ENCODE peak calls at places on chromosomes 6 and 20, in nine cellular contexts. C is left lung; Z is neural progenitor cell; D is kidney; Y is CD4-positive, CD25-positive, alpha-beta regulatory T cell; J is GM23248; N is CD4-positive, alpha-beta T cell; A is HAP-1; H is IMR-90. R is an unnamed sample.

GRCh38 chr6:165663736-165664552 is 903 bp upstream of the PDE10A start:
- DNase-seq in C (no peak), Z (peak; percentile 68), D (no peak), Y (peak; percentile 1), J (peak; percentile 16), N (no peak), A (peak; percentile 49), H (no peak), R (no peak)

GRCh38 chr6:166257911-166258318 is 50.3 kb downstream of the PRR18 start:
- DNase-seq in C (no peak), Z (no peak), D (no peak), Y (peak; percentile 78), J (no peak), N (no peak), A (no peak), H (no peak), R (no peak)

GRCh38 chr6:16276991-16277981 is 38.9 kb downstream of the GMPR start:
- DNase-seq in C (peak; percentile 80), Z (peak; percentile 84), D (no peak), Y (peak; percentile 29), J (peak; percentile 96), N (no peak), A (peak; percentile 87), H (peak; percentile 93), R (no peak)

GRCh38 chr6:20746805-20747204 is 212.5 kb downstream of the CDKAL1 start:
- DNase-seq in C (no peak), Z (no peak), D (no peak), Y (no peak), J (no peak), N (no peak), A (no peak), H (no peak), R (no peak)

GRCh38 chr20:57205625-57206219 is 60.7 kb downstream of the BMP7 start:
- DNase-seq in C (no peak), Z (no peak), D (no peak), Y (no peak), J (peak; percentile 97), N (no peak), A (no peak), H (peak; percentile 77), R (no peak)

GRCh38 chr6:21731411-21732031 is 138.0 kb downstream of the SOX4 start:
- DNase-seq in C (peak; percentile 57), Z (no peak), D (no peak), Y (no peak), J (peak; percentile 51), N (no peak), A (no peak), H (peak; percentile 61), R (no peak)

GRCh38 chr6:6582111-6582510 is 6.4 kb upstream of the LY86 start:
- DNase-seq in C (no peak), Z (no peak), D (no peak), Y (no peak), J (no peak), N (no peak), A (no peak), H (no peak), R (no peak)

GRCh38 chr20:12414446-12415274 is 497.0 kb downstream of the BTBD3 start:
- DNase-seq in C (no peak), Z (no peak), D (no peak), Y (no peak), J (no peak), N (no peak), A (no peak), H (no peak), R (no peak)

GRCh38 chr20:17613328-17614175 is 43.7 kb downstream of the DSTN start:
- DNase-seq in C (no peak), Z (no peak), D (peak; percentile 76), Y (no peak), J (no peak), N (no peak), A (peak; percentile 7), H (no peak), R (no peak)

GRCh38 chr20:20130399-20130798 is 78.1 kb downstream of the CFAP61 start:
- DNase-seq in C (no peak), Z (peak; percentile 58), D (no peak), Y (no peak), J (peak; percentile 13), N (no peak), A (no peak), H (no peak), R (no peak)
- H3K9me3 ChIP-seq in C (peaks cover 18% of the 10 kb centered on the region), Z (peaks cover 4% of the 10 kb centered on the region), D (peaks cover 14% of the 10 kb centered on the region), Y (peaks cover 4% of the 10 kb centered on the region), J (no peaks in the 10 kb centered on the region), N (peaks cover 7% of the 10 kb centered on the region), A (no peaks in the 10 kb centered on the region), H (no peaks in the 10 kb centered on the region), R (peaks cover 2% of the 10 kb centered on the region)

GRCh38 chr6:101705866-101706265 is 312.4 kb downstream of the GRIK2 start:
- DNase-seq in C (no peak), Z (no peak), D (no peak), Y (no peak), J (peak; percentile 20), N (no peak), A (no peak), H (peak; percentile 43), R (no peak)
- H3K9me3 ChIP-seq in C (no peaks in the 10 kb centered on the region), Z (no peaks in the 10 kb centered on the region), D (no peaks in the 10 kb centered on the region), Y (no peaks in the 10 kb centered on the region), J (no peaks in the 10 kb centered on the region), N (no peaks in the 10 kb centered on the region), A (no peaks in the 10 kb centered on the region), H (no peaks in the 10 kb centered on the region), R (no peaks in the 10 kb centered on the region)

GRCh38 chr6:73768630-73769029 is 72.6 kb downstream of the CD109 start:
- DNase-seq in C (no peak), Z (peak; percentile 6), D (no peak), Y (no peak), J (no peak), N (no peak), A (no peak), H (no peak), R (no peak)
- H3K9me3 ChIP-seq in C (no peaks in the 10 kb centered on the region), Z (no peaks in the 10 kb centered on the region), D (no peaks in the 10 kb centered on the region), Y (no peaks in the 10 kb centered on the region), J (no peaks in the 10 kb centered on the region), N (no peaks in the 10 kb centered on the region), A (no peaks in the 10 kb centered on the region), H (no peaks in the 10 kb centered on the region), R (no peaks in the 10 kb centered on the region)

GRCh38 chr6:27452496-27452897 is 20.4 kb downstream of the ZNF184 start:
- DNase-seq in C (no peak), Z (no peak), D (no peak), Y (peak; percentile 15), J (peak; percentile 14), N (no peak), A (no peak), H (peak; percentile 5), R (no peak)
- H3K9me3 ChIP-seq in C (peaks cover 100% of the 10 kb centered on the region), Z (peaks cover 70% of the 10 kb centered on the region), D (peaks cover 87% of the 10 kb centered on the region), Y (peaks cover 97% of the 10 kb centered on the region), J (peaks cover 8% of the 10 kb centered on the region), N (peaks cover 99% of the 10 kb centered on the region), A (peaks cover 30% of the 10 kb centered on the region), H (peaks cover 65% of the 10 kb centered on the region), R (peaks cover 80% of the 10 kb centered on the region)

DNA sequence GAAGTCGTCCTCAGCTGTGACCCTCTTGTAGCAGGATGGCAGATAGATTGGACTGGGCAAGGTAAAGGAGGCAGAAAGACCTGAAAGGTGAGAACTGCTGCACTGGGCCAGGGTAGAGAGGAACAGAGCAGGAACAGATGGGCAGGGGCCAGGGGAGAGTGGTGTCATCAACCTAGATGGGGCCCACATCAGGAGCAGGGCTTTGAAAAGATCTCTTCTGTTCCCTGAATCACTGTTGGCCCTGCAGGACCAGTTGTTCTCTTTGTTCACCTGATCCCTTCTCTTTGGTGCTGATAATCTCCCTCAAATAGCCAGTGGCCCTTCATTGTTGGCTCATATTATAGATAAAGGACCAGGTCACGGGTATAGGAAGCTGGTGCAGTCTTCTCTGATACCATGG is 59.9 kb downstream of the DTD1 start:
- DNase-seq in C (no peak), Z (peak; percentile 30), D (no peak), Y (no peak), J (no peak), N (no peak), A (no peak), H (no peak), R (no peak)
- H3K9me3 ChIP-seq in C (no peaks in the 10 kb centered on the region), Z (no peaks in the 10 kb centered on the region), D (no peaks in the 10 kb centered on the region), Y (no peaks in the 10 kb centered on the region), J (no peaks in the 10 kb centered on the region), N (no peaks in the 10 kb centered on the region), A (no peaks in the 10 kb centered on the region), H (no peaks in the 10 kb centered on the region), R (no peaks in the 10 kb centered on the region)

GRCh38 chr6:168599118-168599494 is 158.1 kb downstream of the SMOC2 start:
- DNase-seq in C (no peak), Z (no peak), D (no peak), Y (no peak), J (no peak), N (no peak), A (no peak), H (no peak), R (no peak)
- H3K9me3 ChIP-seq in C (peaks cover 2% of the 10 kb centered on the region), Z (no peaks in the 10 kb centered on the region), D (no peaks in the 10 kb centered on the region), Y (no peaks in the 10 kb centered on the region), J (no peaks in the 10 kb centered on the region), N (no peaks in the 10 kb centered on the region), A (no peaks in the 10 kb centered on the region), H (peaks cover 38% of the 10 kb centered on the region), R (no peaks in the 10 kb centered on the region)

DNA sequence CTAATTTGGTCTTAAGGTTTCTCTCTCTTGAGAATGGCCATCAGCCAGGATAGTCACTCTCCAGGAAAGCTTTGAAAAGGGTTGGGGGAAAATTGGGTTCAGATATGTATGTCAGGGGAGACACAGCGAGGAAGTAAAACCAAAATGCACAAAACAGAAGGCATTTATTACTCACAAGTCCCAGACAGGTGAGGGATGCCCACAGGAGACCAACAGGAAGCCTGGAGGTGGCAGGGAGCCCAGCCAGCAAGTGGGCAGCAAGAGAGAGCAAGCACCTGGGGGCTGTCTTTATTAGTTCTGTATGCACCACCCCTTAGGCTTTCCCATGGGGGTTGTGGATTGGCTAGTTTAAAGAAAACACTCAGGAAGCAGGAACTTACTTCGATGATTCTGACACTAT is 707.7 kb downstream of the KIF16B start:
- DNase-seq in C (no peak), Z (no peak), D (no peak), Y (no peak), J (no peak), N (no peak), A (no peak), H (no peak), R (no peak)
- H3K9me3 ChIP-seq in C (no peaks in the 10 kb centered on the region), Z (no peaks in the 10 kb centered on the region), D (no peaks in the 10 kb centered on the region), Y (no peaks in the 10 kb centered on the region), J (no peaks in the 10 kb centered on the region), N (no peaks in the 10 kb centered on the region), A (no peaks in the 10 kb centered on the region), H (peaks cover 3% of the 10 kb centered on the region), R (no peaks in the 10 kb centered on the region)

GRCh38 chr6:23077797-23078196 is 508.4 kb downstream of the HDGFL1 start:
- DNase-seq in C (no peak), Z (no peak), D (no peak), Y (no peak), J (no peak), N (no peak), A (no peak), H (no peak), R (no peak)

DNA sequence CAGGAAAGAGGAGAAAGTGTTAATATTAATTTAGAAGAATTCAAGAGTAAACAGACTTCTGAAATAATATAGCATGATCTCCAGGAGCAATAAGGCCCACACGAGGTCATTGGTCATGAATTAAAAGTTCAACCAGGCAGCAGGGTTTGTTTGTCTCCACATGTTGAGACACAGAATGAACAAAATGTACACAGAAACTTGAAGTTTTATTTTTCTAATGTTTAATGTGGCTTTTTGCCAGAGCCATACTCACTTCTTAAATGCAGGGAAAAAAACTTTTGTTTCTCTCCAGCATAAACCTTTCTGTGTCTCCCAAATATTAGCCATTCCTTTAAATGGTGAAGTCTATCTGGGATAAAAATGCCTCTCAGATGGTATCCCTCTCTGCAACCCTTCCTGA is 504.5 kb downstream of the HDGFL1 start:
- DNase-seq in C (no peak), Z (no peak), D (no peak), Y (no peak), J (no peak), N (no peak), A (no peak), H (peak; percentile 29), R (no peak)
- H3K9me3 ChIP-seq in C (peaks cover 22% of the 10 kb centered on the region), Z (no peaks in the 10 kb centered on the region), D (no peaks in the 10 kb centered on the region), Y (no peaks in the 10 kb centered on the region), J (no peaks in the 10 kb centered on the region), N (no peaks in the 10 kb centered on the region), A (no peaks in the 10 kb centered on the region), H (no peaks in the 10 kb centered on the region), R (no peaks in the 10 kb centered on the region)

R was measured in T-helper 17 cell.